ENCODE peak calls at places on chromosomes 12 and 14, in eight cellular contexts. D is osteoblast; R is testis; U is tibial artery; I is neural crest cell; H is CD8-positive, alpha-beta T cell; C is fibroblast of lung; B is astrocyte. T is an unnamed sample.

GRCh38 chr14:102838531-102838930 is 61.3 kb downstream of the TRAF3 start:
- DNase-seq in U (no peak), R (no peak), H (no peak), I (no peak), D (no peak), C (no peak), B (no peak), T (no peak)

GRCh38 chr12:47414511-47414910 is 291.3 kb downstream of the RPAP3 start:
- DNase-seq in D (no peak), U (no peak), R (no peak), B (no peak), I (no peak), H (no peak), C (no peak), T (no peak)

GRCh38 chr12:69639400-69640016 is 28.8 kb upstream of the LRRC10 start:
- DNase-seq in C (peak; percentile 53), I (peak; percentile 66), D (peak; percentile 93), H (peak; percentile 65), U (peak; percentile 42), R (peak; percentile 76), B (peak; percentile 30), T (peak; percentile 74)

GRCh38 chr12:60704171-60704914 is 1108.5 kb downstream of the SLC16A7 start:
- DNase-seq in I (no peak), C (no peak), R (no peak), B (no peak), H (no peak), D (no peak), U (no peak), T (no peak)

GRCh38 chr12:21780786-21781185 is 6.3 kb upstream of the KCNJ8 start:
- DNase-seq in D (no peak), I (no peak), U (no peak), C (no peak), H (no peak), B (no peak), R (no peak), T (no peak)

GRCh38 chr12:125329239-125330238 is 264.3 kb downstream of the AACS start:
- DNase-seq in I (peak; percentile 28), H (no peak), B (peak; percentile 5), R (no peak), D (no peak), U (no peak), C (peak; percentile 17), T (no peak)

GRCh38 chr12:129212221-129212630 is 358.9 kb downstream of the GLT1D1 start:
- DNase-seq in R (no peak), U (no peak), C (peak; percentile 88), I (no peak), H (no peak), B (peak; percentile 89), D (no peak), T (no peak)

GRCh38 chr14:96614528-96614927 is 112.3 kb downstream of the PAPOLA start:
- DNase-seq in B (no peak), U (no peak), C (no peak), R (no peak), D (no peak), H (no peak), I (no peak), T (no peak)

GRCh38 chr12:84913151-84913550 is 552 bp upstream of the SLC6A15 start:
- DNase-seq in D (no peak), R (peak; percentile 18), H (no peak), U (no peak), C (peak; percentile 1), I (peak; percentile 1), B (no peak), T (peak; percentile 28)

GRCh38 chr12:11039171-11039570 is 8.0 kb upstream of the TAS2R31 start:
- DNase-seq in R (no peak), H (no peak), D (no peak), B (no peak), C (no peak), U (no peak), I (no peak), T (no peak)

DNA sequence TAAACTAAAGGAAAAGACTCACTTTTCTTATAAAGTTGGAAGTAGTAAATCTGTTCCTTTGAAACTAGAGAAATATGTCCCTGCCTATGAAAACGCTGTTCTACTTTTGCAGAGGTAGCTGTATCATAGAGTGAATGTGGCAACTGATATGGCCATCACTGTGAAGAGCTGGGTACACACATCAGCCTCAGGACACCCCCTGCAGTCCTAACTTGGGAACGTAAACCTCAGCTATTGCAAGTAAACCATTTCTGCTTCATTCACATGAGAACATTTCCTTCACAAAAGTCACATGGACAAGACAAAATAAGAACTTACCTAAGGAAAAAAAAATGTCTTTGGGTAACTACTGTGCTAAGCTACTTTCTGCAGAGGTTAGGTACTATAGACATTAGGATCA is 233.3 kb upstream of the PPFIA2 start:
- DNase-seq in B (no peak), I (no peak), U (peak; percentile 30), D (no peak), R (peak; percentile 17), H (peak; percentile 56), C (peak; percentile 23), T (peak; percentile 24)
- TF ChIP-seq CTCF in B (no peak), I (peak; percentile 41), U (peak; percentile 49), D (no peak), R (no peak), H (no peak), C (no peak), T (no peak)

DNA sequence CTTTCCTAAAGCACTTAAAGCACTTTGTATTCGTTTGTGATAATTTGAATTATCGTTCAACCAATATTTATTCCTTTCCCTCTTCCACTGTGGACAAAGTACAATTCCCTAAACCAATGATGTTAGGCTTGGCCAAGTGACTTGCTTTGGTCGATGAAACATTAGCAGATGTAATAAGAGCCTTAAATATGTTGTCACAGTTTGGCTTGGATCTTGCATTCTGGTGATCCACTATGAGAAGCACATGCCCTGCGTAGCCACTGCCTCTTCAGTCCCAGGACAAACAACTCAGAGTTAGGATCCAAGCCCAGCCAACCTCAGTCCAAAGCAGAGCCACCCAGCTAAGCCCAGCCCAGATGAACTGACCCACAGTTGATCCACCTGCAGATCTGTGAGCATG is 8.4 kb upstream of the C12orf75 start:
- DNase-seq in I (no peak), C (no peak), D (no peak), B (peak; percentile 20), U (peak; percentile 54), R (no peak), H (no peak), T (no peak)
- TF ChIP-seq CTCF in I (no peak), C (no peak), D (no peak), B (no peak), U (no peak), R (no peak), H (no peak), T (no peak)

DNA sequence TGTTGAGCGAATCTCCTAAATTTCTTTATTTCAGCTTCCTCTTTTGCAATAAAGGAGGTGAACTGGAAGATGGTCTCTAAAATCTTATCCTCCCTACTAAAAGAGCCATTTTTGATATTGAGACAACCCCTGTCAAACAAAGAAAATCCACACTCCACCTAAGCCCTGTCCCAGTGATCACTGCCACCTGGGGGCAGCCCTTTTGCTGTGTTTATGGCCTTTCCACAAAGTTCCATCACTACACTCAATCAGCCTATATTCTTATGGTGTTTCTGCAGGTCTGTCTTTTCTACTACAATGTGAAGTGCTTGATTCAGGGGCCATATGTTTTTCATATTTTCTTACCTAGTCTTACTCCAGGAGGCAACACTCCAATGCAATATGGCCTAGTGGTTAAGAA is 163.7 kb downstream of the BMP4 start:
- DNase-seq in C (no peak), U (no peak), R (no peak), D (no peak), B (no peak), I (no peak), H (no peak), T (no peak)
- TF ChIP-seq CTCF in C (no peak), U (no peak), R (no peak), D (peak; percentile 13), B (no peak), I (no peak), H (no peak), T (no peak)

DNA sequence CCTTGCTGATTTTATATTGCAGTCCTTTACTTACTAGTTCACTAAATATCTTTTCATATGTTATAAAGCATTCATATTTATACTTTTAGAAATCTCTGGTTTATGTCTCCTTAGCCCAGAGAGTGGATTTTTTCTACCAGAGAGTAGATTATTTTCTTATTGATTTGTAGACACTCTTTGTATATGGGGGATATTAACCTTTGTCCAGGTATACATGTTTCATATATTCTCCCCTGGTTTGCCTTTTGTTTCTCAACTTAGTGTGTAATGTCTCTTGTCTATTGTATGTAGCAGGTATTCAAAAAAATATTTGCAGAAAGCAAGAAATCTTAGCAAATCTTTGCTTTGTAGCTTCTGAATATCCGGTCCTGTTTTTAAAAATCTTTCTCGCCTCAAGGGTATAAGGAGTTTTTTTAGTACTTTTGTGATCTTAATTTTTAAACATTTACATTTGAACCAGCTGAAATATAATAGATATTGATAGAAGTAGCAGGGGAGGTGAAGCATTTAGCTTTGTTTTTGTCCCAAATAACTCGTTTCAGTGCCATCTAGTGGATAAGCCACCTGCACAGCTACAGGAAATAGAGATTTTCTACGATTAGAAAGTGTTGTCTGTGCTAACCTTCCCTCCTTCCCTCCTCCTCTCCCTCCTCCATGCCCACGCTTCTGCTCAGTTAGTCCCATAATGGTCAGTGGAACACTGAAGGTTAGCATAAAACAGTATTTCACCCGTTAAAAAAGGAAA is 97.0 kb downstream of the PHETA1 start:
- DNase-seq in R (no peak), C (no peak), H (no peak), U (no peak), D (no peak), B (no peak), I (no peak), T (no peak)
- TF ChIP-seq CTCF in R (peak; percentile 12), C (no peak), H (no peak), U (no peak), D (peak; percentile 25), B (peak; percentile 22), I (peak; percentile 38), T (no peak)

DNA sequence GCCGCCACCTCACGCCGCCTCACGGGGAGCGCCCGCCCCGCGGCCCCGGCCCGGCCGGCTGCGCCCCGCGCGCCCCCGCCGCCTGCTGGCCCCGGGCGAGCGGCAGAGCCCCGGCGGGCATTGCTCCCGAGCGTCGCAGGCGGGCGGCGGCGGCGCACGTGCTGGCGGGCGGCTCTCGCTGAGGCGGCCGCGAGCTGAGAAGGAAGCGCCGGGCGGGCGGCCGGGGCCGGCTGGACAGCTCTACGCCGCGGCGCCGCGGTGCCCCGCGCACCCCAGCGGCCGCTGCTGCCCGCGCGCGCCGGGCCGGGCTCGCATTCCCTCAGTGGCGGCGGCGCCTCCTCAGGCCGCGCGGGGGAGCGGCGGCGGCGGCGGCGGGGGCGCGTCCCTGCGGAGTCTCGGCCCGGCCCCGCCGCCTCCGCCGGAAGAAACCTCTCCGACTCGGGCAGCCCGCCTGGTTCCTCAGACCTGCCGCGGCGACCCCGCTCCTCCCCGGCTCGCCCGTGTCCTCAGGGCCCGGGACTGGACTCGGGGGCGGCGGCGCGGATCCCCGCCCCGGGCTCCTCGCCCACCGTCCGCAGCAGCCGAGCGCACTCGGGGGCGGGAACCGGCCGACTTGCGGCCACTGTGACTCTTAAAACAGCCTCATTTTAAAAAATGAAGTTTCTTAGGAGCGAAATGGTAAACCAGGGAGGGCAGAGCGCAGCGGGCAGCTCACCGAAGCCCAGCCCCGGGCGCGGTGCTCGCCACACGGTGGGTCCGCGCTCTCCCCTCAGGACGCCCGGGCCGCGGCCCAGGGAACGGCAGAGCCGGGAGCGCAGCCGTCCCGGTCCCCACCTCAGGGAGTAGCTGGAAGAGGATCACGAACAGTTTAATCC is at the start of gene PITPNM2:
- DNase-seq in B (no peak), R (peak; percentile 54), H (peak; percentile 82), U (peak; percentile 51), C (peak; percentile 59), I (peak; percentile 55), D (peak; percentile 99), T (peak; percentile 62)
- TF ChIP-seq CTCF in B (no peak), R (no peak), H (no peak), U (no peak), C (no peak), I (no peak), D (no peak), T (no peak)

T was measured in endothelial cell.